ENCODE peak calls at places on chromosomes 16 and 17, in five cellular contexts. One of them, this sample, is unnamed.

GRCh38 chr16:85104147-85104546 is 8.1 kb downstream of the CIBAR2 start:
- DNase-seq in body of pancreas: no peak
- DNase-seq in SK-N-SH: no peak
- DNase-seq in EL: no peak
- DNase-seq in neural crest cell: no peak
- DNase-seq in this sample: no peak

GRCh38 chr16:2194852-2195315 is 1.5 kb downstream of the CASKIN1 start:
- DNase-seq in body of pancreas: peak; percentile 81
- DNase-seq in SK-N-SH: peak; percentile 74
- DNase-seq in EL: peak; percentile 44
- DNase-seq in neural crest cell: no peak
- DNase-seq in this sample: peak; percentile 51

GRCh38 chr16:56370836-56371235 is 54.5 kb downstream of the AMFR start:
- DNase-seq in body of pancreas: peak; percentile 68
- DNase-seq in SK-N-SH: no peak
- DNase-seq in EL: peak; percentile 79
- DNase-seq in neural crest cell: no peak
- DNase-seq in this sample: peak; percentile 48

GRCh38 chr17:43368740-43369506 is 29.9 kb upstream of the ARL4D start:
- DNase-seq in body of pancreas: peak; percentile 89
- DNase-seq in SK-N-SH: peak; percentile 75
- DNase-seq in EL: peak; percentile 83
- DNase-seq in neural crest cell: peak; percentile 53
- DNase-seq in this sample: peak; percentile 77

GRCh38 chr16:46772463-46772862 is 24.3 kb upstream of the MYLK3 start:
- DNase-seq in body of pancreas: no peak
- DNase-seq in SK-N-SH: no peak
- DNase-seq in EL: no peak
- DNase-seq in neural crest cell: no peak
- DNase-seq in this sample: no peak

GRCh38 chr17:42392664-42393415 is 4.6 kb upstream of the STAT3 start:
- DNase-seq in body of pancreas: no peak
- DNase-seq in SK-N-SH: no peak
- DNase-seq in EL: no peak
- DNase-seq in neural crest cell: no peak
- DNase-seq in this sample: no peak

GRCh38 chr16:1374418-1375297 is 22.9 kb downstream of the GNPTG start:
- DNase-seq in body of pancreas: no peak
- DNase-seq in SK-N-SH: no peak
- DNase-seq in EL: no peak
- DNase-seq in neural crest cell: no peak
- DNase-seq in this sample: no peak

GRCh38 chr17:80036715-80037477 is 454 bp downstream of the CCDC40 start:
- DNase-seq in body of pancreas: peak; percentile 44
- DNase-seq in SK-N-SH: peak; percentile 92
- DNase-seq in EL: peak; percentile 52
- DNase-seq in neural crest cell: peak; percentile 76
- DNase-seq in this sample: no peak

GRCh38 chr16:84266451-84266850 is 26.6 kb upstream of the KCNG4 start:
- DNase-seq in body of pancreas: peak; percentile 37
- DNase-seq in SK-N-SH: peak; percentile 85
- DNase-seq in EL: peak; percentile 52
- DNase-seq in neural crest cell: peak; percentile 54
- DNase-seq in this sample: peak; percentile 73

GRCh38 chr17:14494161-14494560 is 193.3 kb downstream of the HS3ST3B1 start:
- DNase-seq in body of pancreas: no peak
- DNase-seq in SK-N-SH: no peak
- DNase-seq in EL: no peak
- DNase-seq in neural crest cell: no peak
- DNase-seq in this sample: no peak

GRCh38 chr17:1830288-1830687 is 483 bp downstream of the RPA1 start:
- DNase-seq in body of pancreas: no peak
- DNase-seq in SK-N-SH: peak; percentile 27
- DNase-seq in EL: peak; percentile 28
- DNase-seq in neural crest cell: peak; percentile 3
- DNase-seq in this sample: no peak

GRCh38 chr16:3007957-3008748 is 4.6 kb upstream of the CLDN9 start:
- DNase-seq in body of pancreas: peak; percentile 52
- DNase-seq in SK-N-SH: no peak
- DNase-seq in EL: no peak
- DNase-seq in neural crest cell: no peak
- DNase-seq in this sample: no peak

GRCh38 chr16:88633684-88634140 is 4.7 kb upstream of the IL17C start:
- DNase-seq in body of pancreas: peak; percentile 42
- DNase-seq in SK-N-SH: peak; percentile 60
- DNase-seq in EL: peak; percentile 27
- DNase-seq in neural crest cell: no peak
- DNase-seq in this sample: no peak

GRCh38 chr17:6465206-6466003 is 21.1 kb downstream of the PIMREG start:
- DNase-seq in body of pancreas: no peak
- DNase-seq in SK-N-SH: peak; percentile 64
- DNase-seq in EL: no peak
- DNase-seq in neural crest cell: no peak
- DNase-seq in this sample: no peak